ENCODE peak calls at places on chromosomes 5 and 9, in ten cellular contexts. H is T-helper 9 cell; X is neural crest cell; D is activated CD4-positive, alpha-beta T cell treated with anti-CD3 and anti-CD28 coated beads for 48 hours; Y is H7; G is NCI-H524; B is fibroblast of mammary gland; U is iris pigment epithelial cell; J is ACHN; C is NCI-H2081. O is an unnamed sample.

GRCh38 chr9:74742792-74743389 is 144.8 kb downstream of the TRPM6 start:
- DNase-seq in Y (no peak), G (peak; percentile 38), B (peak; percentile 57), U (peak; percentile 44), X (peak; percentile 23), H (no peak), J (peak; percentile 22), D (peak; percentile 27), C (peak; percentile 42), O (peak; percentile 27)

GRCh38 chr5:33936381-33937016 is at the start of gene RXFP3:
- DNase-seq in Y (peak; percentile 51), U (peak; percentile 57), J (no peak), C (no peak), B (peak; percentile 37), X (no peak), D (no peak), H (no peak), G (peak; percentile 54), O (no peak)

GRCh38 chr5:149497357-149497756 is 53.9 kb downstream of the CSNK1A1 start:
- DNase-seq in J (no peak), U (peak; percentile 95), H (no peak), B (peak; percentile 92), G (no peak), C (no peak), D (no peak), X (no peak), Y (no peak), O (no peak)

GRCh38 chr9:36399980-36400331 is at the start of gene RNF38:
- DNase-seq in U (no peak), B (no peak), G (no peak), H (no peak), D (no peak), J (no peak), Y (no peak), X (no peak), C (no peak), O (no peak)

GRCh38 chr5:109529520-109529919 is 119.7 kb upstream of the PJA2 start:
- DNase-seq in D (no peak), C (no peak), H (no peak), G (no peak), J (no peak), B (peak; percentile 64), X (no peak), U (peak; percentile 49), Y (no peak), O (no peak)

GRCh38 chr9:114002986-114003740 is 74.9 kb downstream of the AMBP start:
- DNase-seq in X (no peak), B (no peak), J (no peak), C (no peak), Y (no peak), H (no peak), D (no peak), G (no peak), U (no peak), O (no peak)

GRCh38 chr5:27708579-27708978 is 670.2 kb upstream of the CDH9 start:
- DNase-seq in H (no peak), U (peak; percentile 64), X (no peak), C (no peak), J (peak; percentile 80), D (no peak), B (peak; percentile 12), Y (no peak), G (no peak), O (no peak)

GRCh38 chr5:132389453-132390286 is 20.2 kb downstream of the SLC22A5 start:
- DNase-seq in D (peak; percentile 47), U (peak; percentile 96), G (no peak), X (no peak), J (peak; percentile 99), H (no peak), B (peak; percentile 100), Y (no peak), C (no peak), O (no peak)

GRCh38 chr5:58016329-58016728 is 443.6 kb downstream of the PLK2 start:
- DNase-seq in U (peak; percentile 47), X (no peak), J (no peak), C (no peak), H (no peak), D (no peak), B (peak; percentile 88), Y (no peak), G (no peak), O (no peak)

GRCh38 chr5:80346055-80346454 is 26.3 kb downstream of the SPZ1 start:
- DNase-seq in D (peak; percentile 42), C (peak; percentile 1), B (peak; percentile 12), X (no peak), U (peak; percentile 16), Y (peak; percentile 71), J (peak; percentile 36), H (no peak), G (peak; percentile 39), O (peak; percentile 27)

O was measured in NT2/D1.